ENCODE peak calls at places on chromosome 4, in nine cellular contexts. W, Q, R, I, C, P, Y, N and L are unnamed samples.

GRCh38 chr4:102687373-102687981 is 73.3 kb downstream of the MANBA start:
- DNase-seq in R (no peak), Q (no peak), Y (peak; percentile 49), W (peak; percentile 67), N (no peak), P (peak; percentile 94), C (no peak), I (no peak), L (no peak)

GRCh38 chr4:11441182-11441556 is 12.5 kb upstream of the HS3ST1 start:
- DNase-seq in C (no peak), I (no peak), P (no peak), N (no peak), Y (no peak), Q (no peak), R (no peak), W (no peak), L (no peak)

GRCh38 chr4:80237992-80238391 is 28.5 kb upstream of the FGF5 start:
- DNase-seq in N (no peak), P (peak; percentile 96), W (peak; percentile 78), C (no peak), R (no peak), Y (no peak), Q (no peak), I (no peak), L (no peak)

GRCh38 chr4:56467284-56468096 is at the start of gene SRP72:
- DNase-seq in P (peak; percentile 86), Y (peak; percentile 85), C (peak; percentile 91), R (peak; percentile 87), I (peak; percentile 90), Q (peak; percentile 94), N (peak; percentile 98), W (peak; percentile 91), L (peak; percentile 83)

GRCh38 chr4:76252271-76252653 is 741 bp downstream of the FAM47E start:
- DNase-seq in Y (no peak), Q (no peak), P (no peak), N (no peak), W (no peak), R (no peak), I (no peak), C (no peak), L (no peak)

GRCh38 chr4:105147226-105148151 is 813 bp downstream of the TET2 start:
- DNase-seq in P (peak; percentile 49), C (no peak), N (no peak), Y (peak; percentile 77), I (no peak), W (peak; percentile 51), R (peak; percentile 34), Q (peak; percentile 58), L (no peak)

GRCh38 chr4:4271912-4272311 is 18.0 kb downstream of the LYAR start:
- DNase-seq in C (no peak), R (no peak), I (no peak), N (no peak), W (peak; percentile 77), P (no peak), Q (no peak), Y (no peak), L (no peak)

GRCh38 chr4:142549248-142549647 is 296.9 kb downstream of the INPP4B start:
- DNase-seq in I (no peak), W (no peak), P (peak; percentile 86), Y (no peak), N (no peak), C (no peak), R (no peak), Q (no peak), L (no peak)

GRCh38 chr4:55973650-55974049 is 24.9 kb downstream of the CEP135 start:
- DNase-seq in W (no peak), R (no peak), P (no peak), I (no peak), Q (no peak), C (no peak), Y (no peak), N (no peak), L (no peak)

DNA sequence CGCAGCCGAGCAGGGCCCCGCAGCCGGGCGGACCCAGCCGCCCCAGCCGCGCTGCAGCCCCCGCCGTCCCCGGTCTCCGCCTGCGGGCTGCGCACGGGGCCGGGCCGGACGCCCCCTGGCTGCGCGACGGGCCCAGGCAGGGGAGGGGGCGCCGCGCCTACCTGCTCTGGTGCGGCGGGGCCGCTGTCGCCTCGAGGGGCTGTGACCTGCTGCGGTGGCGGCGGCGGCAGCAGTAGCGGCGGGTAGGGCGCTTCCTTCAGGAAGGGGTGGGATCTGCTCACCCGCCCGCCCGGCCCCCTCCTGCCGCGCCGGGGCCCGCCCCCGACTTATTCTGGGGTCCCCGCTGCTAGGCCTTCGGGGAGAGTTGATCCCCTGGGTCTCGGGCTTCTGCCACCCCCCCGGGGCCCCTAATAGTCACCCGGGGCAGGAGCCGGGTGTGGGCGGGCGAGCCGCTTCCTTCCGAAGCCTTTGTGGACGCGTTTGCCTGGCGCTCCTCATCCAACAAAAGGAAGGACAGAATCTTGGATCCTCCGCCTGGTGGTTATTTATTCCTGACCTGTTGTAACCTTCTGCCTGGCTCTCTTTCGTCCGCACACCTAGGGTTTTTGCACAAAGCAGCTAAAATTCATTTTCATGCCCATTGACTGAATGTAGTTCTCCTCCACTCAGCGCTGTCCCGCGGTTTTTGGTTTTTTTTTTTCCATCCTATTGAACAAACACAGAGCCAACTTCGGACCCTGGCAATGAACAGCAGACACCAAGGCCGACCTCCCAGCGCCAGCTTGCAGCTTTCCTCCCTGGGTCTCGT is at the start of gene TMEM150C:
- DNase-seq in P (no peak), I (no peak), W (peak; percentile 27), R (peak; percentile 45), Y (no peak), C (no peak), Q (peak; percentile 84), N (no peak), L (no peak)
- TF ChIP-seq CTCF in P (no peak), I (no peak), W (no peak), R (no peak), Y (no peak), C (no peak), Q (peak; percentile 30), N (no peak), L (no peak)

DNA sequence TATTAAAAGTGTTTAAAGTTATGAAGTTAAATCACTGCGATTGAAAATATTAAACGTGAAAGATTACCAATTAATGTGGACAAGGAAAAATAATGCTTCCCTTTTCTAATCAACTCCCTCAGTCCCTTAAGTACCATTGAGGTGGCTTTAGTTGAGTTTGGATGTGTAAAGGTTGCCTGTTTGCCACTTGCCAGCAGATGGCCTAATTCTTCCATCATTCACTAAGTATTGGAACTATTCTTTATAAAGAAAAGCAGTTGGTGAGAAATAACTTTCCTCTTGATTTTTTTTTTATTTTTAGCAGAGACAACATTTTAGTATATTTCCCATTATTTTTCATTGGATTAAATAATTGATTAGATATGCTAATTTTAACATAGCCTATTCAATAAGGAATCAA is 295.9 kb upstream of the TACR3 start:
- DNase-seq in P (no peak), I (peak; percentile 1), R (no peak), C (no peak), Q (peak; percentile 47), Y (no peak), W (peak; percentile 38), N (no peak), L (no peak)
- TF ChIP-seq CTCF in P (peak; percentile 51), I (peak; percentile 48), R (no peak), C (no peak), Q (peak; percentile 73), Y (peak; percentile 47), W (peak; percentile 33), N (no peak), L (no peak)

DNA sequence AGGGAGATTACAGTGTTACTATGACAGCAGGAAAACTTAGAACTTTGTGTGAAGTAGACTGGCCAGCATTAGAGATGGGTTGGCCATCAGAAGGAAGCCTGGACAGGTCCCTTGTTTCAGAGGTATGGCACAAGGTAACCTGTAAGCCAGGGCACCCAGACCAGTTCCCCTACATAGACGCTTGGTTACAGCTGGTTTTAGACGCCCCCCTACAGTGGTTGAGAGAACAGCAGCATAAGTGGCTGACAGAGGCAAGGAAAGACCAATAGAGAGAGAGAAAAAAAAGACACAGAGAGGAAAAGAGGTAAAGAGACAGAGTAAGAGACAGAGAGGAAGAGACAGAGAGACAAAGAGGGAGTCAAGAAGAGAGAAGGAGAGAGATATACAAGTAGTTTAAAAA is 144.5 kb downstream of the GC start:
- DNase-seq in Q (peak; percentile 8), R (no peak), W (no peak), P (no peak), N (no peak), Y (no peak), I (no peak), C (no peak), L (no peak)
- TF ChIP-seq CTCF in Q (no peak), R (no peak), W (no peak), P (no peak), N (no peak), Y (no peak), I (no peak), C (no peak), L (no peak)

GRCh38 chr4:147842573-147842972 is 110.7 kb downstream of the ARHGAP10 start:
- DNase-seq in C (no peak), W (no peak), Q (no peak), I (no peak), Y (no peak), R (no peak), P (peak; percentile 89), N (no peak), L (no peak)

GRCh38 chr4:147846318-147847135 is 114.6 kb downstream of the ARHGAP10 start:
- DNase-seq in I (no peak), R (no peak), N (no peak), P (no peak), Y (peak; percentile 22), Q (no peak), C (no peak), W (no peak), L (no peak)

GRCh38 chr4:147839651-147840050 is 107.8 kb downstream of the ARHGAP10 start:
- DNase-seq in R (no peak), N (no peak), P (no peak), W (no peak), I (no peak), C (no peak), Q (no peak), Y (no peak), L (no peak)

GRCh38 chr4:147840846-147841732 is 109.2 kb downstream of the ARHGAP10 start:
- DNase-seq in W (no peak), Q (no peak), N (no peak), R (no peak), C (no peak), I (no peak), P (no peak), Y (no peak), L (no peak)

DNA sequence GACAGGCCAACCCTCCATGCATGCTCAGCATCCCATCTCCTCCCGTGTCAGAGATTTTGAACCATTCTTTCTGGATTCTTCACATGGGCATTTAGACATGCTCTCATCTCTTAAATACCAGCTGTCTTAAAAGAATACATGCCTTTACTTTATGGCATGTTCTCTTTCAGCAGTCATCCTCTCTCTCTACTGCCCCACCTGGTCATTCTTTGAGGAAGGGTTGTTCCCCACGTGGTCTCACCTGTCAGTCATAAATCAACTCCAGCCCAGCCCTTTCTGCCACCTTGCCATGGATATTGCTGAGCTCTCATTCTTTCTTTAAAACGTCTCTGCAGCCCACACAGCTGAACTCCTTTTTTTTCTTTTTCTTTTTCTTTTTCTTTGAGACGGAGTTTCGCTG is 111.3 kb downstream of the ARHGAP10 start:
- DNase-seq in C (no peak), R (no peak), P (no peak), W (peak; percentile 66), N (no peak), I (peak; percentile 19), Q (no peak), Y (no peak), L (no peak)
- TF ChIP-seq CTCF in C (no peak), R (no peak), P (peak; percentile 38), W (peak; percentile 18), N (no peak), I (peak; percentile 35), Q (peak; percentile 28), Y (peak; percentile 43), L (no peak)